ENCODE peak calls at places on chromosomes 3 and 15, in nine cellular contexts. K is 8988T; X is germinal center; T is breast epithelium; H is CD8-positive, alpha-beta memory T cell; O is M059J; M is psoas muscle; Q is nucleus accumbens; B is T-helper 2 cell. Y is an unnamed sample.

GRCh38 chr3:111904376-111905241 is 45.5 kb downstream of the PHLDB2 start:
- DNase-seq in K (no peak), X (no peak), T (no peak), H (no peak), O (peak), M (no peak), Q (no peak), B (no peak), Y (no peak)

GRCh38 chr15:38878946-38879345 is 314.3 kb upstream of the RASGRP1 start:
- DNase-seq in K (no peak), X (no peak), T (peak), H (no peak), O (peak), M (no peak), Q (no peak), B (no peak), Y (no peak)

GRCh38 chr3:179884136-179884535 is 152.6 kb downstream of the PEX5L start:
- DNase-seq in K (no peak), X (no peak), T (no peak), H (no peak), O (no peak), M (no peak), Q (no peak), B (no peak), Y (no peak)

GRCh38 chr3:170734043-170734736 is 135.8 kb downstream of the RPL22L1 start:
- DNase-seq in K (no peak), X (no peak), T (no peak), H (no peak), O (peak), M (no peak), Q (no peak), B (no peak), Y (no peak)

GRCh38 chr3:56862352-56863062 is 60.8 kb upstream of the ARHGEF3 start:
- DNase-seq in K (no peak), X (no peak), T (no peak), H (no peak), O (peak), M (no peak), Q (peak), B (no peak), Y (no peak)

GRCh38 chr3:188658606-188659005 is 504.6 kb downstream of the LPP start:
- DNase-seq in K (no peak), X (no peak), T (no peak), H (no peak), O (no peak), M (no peak), Q (no peak), B (no peak), Y (no peak)

GRCh38 chr15:68281008-68281407 is 3.5 kb downstream of the FEM1B start:
- DNase-seq in K (no peak), X (no peak), T (no peak), H (no peak), O (no peak), M (no peak), Q (no peak), B (no peak), Y (no peak)

GRCh38 chr3:70556056-70556455 is 243.6 kb upstream of the MDFIC2 start:
- DNase-seq in K (no peak), X (no peak), T (no peak), H (no peak), O (no peak), M (no peak), Q (no peak), B (no peak), Y (no peak)

GRCh38 chr3:82376883-82377282 is 615.4 kb upstream of the GBE1 start:
- DNase-seq in K (no peak), X (no peak), T (no peak), H (no peak), O (no peak), M (no peak), Q (no peak), B (no peak), Y (no peak)

GRCh38 chr3:43867673-43868072 is 176.9 kb downstream of the ABHD5 start:
- DNase-seq in K (no peak), X (no peak), T (no peak), H (no peak), O (peak), M (no peak), Q (no peak), B (no peak), Y (no peak)

GRCh38 chr3:151926956-151927355 is 53.5 kb downstream of the SUCNR1 start:
- DNase-seq in K (no peak), X (no peak), T (no peak), H (no peak), O (peak), M (no peak), Q (no peak), B (no peak), Y (no peak)

GRCh38 chr3:186787642-186788481 is 4.5 kb downstream of the EIF4A2 start:
- DNase-seq in K (no peak), X (no peak), T (no peak), H (no peak), O (no peak), M (no peak), Q (no peak), B (no peak), Y (no peak)

GRCh38 chr3:8560608-8561007 is 59.0 kb downstream of the LMCD1 start:
- DNase-seq in K (no peak), X (no peak), T (no peak), H (no peak), O (peak), M (no peak), Q (no peak), B (no peak), Y (no peak)